ENCODE peak calls at places on chromosomes 16 and 17, in five cellular contexts. O is RCC 7860; B is EH; T is NT2/D1; Q is activated naive CD8-positive, alpha-beta T cell treated with anti-CD3 and anti-CD28 coated beads, Interleukin-2, amount 50 U/mL, for 24 hours. Y is an unnamed sample.

GRCh38 chr17:43406676-43407645 is 8.2 kb downstream of the ARL4D start:
- DNase-seq in O (peak), B (peak), T (no peak), Q (no peak), Y (no peak)

GRCh38 chr17:83128306-83129240 is 49.2 kb downstream of the METRNL start:
- DNase-seq in O (no peak), B (no peak), T (no peak), Q (no peak), Y (no peak)

GRCh38 chr16:9695152-9695551 is 487.1 kb downstream of the GRIN2A start:
- DNase-seq in O (no peak), B (no peak), T (no peak), Q (no peak), Y (no peak)

GRCh38 chr17:1312261-1312870 is 32.9 kb downstream of the TRARG1 start:
- DNase-seq in O (no peak), B (no peak), T (peak), Q (no peak), Y (no peak)

GRCh38 chr17:80463784-80464400 is 12.5 kb downstream of the NPTX1 start:
- DNase-seq in O (no peak), B (no peak), T (no peak), Q (no peak), Y (no peak)

GRCh38 chr17:33657181-33657580 is 364.1 kb upstream of the ASIC2 start:
- DNase-seq in O (no peak), B (no peak), T (no peak), Q (no peak), Y (no peak)

GRCh38 chr17:43070872-43071271 is 45.8 kb downstream of the RND2 start:
- DNase-seq in O (no peak), B (peak), T (no peak), Q (no peak), Y (no peak)

GRCh38 chr16:51134269-51134812 is 16.7 kb downstream of the SALL1 start:
- DNase-seq in O (no peak), B (no peak), T (no peak), Q (no peak), Y (no peak)

GRCh38 chr17:50272711-50273653 is 1.3 kb upstream of the TMEM92 start:
- DNase-seq in O (no peak), B (peak), T (no peak), Q (peak), Y (peak)